ENCODE peak calls at places on chromosomes 3 and 15, in five cellular contexts. P is PC-3, S is kidney, X is fibroblast of lung, T is Panc1. K is an unnamed sample.

GRCh38 chr3:24505678-24506560 is 11.3 kb upstream of the THRB start:
- DNase-seq in P (no peak), S (no peak), X (no peak), T (no peak), K (no peak)

GRCh38 chr3:84961492-84962255 is 2.9 kb downstream of the CADM2 start:
- DNase-seq in P (no peak), S (peak), X (no peak), T (no peak), K (no peak)

GRCh38 chr3:107958151-107958550 is 132.7 kb downstream of the CD47 start:
- DNase-seq in P (no peak), S (no peak), X (peak), T (no peak), K (no peak)

GRCh38 chr3:32077260-32078084 is 28.9 kb upstream of the GPD1L start:
- DNase-seq in P (peak), S (no peak), X (no peak), T (no peak), K (no peak)

GRCh38 chr3:72446406-72447058 is 401.7 kb downstream of the SHQ1 start:
- DNase-seq in P (peak), S (no peak), X (peak), T (no peak), K (peak)

GRCh38 chr3:19065027-19065426 is 83.3 kb upstream of the KCNH8 start:
- DNase-seq in P (peak), S (no peak), X (no peak), T (no peak), K (no peak)

GRCh38 chr3:189664311-189664710 is 33.1 kb downstream of the TP63 start:
- DNase-seq in P (peak), S (no peak), X (peak), T (peak), K (peak)

GRCh38 chr15:36156855-36157521 is 422.4 kb upstream of the CDIN1 start:
- DNase-seq in P (peak), S (no peak), X (peak), T (no peak), K (peak)

GRCh38 chr3:124395584-124396340 is 334.5 kb upstream of the UMPS start:
- DNase-seq in P (no peak), S (peak), X (no peak), T (no peak), K (no peak)

GRCh38 chr3:47857151-47857550 is 54.2 kb downstream of the DHX30 start:
- DNase-seq in P (no peak), S (peak), X (no peak), T (no peak), K (no peak)

GRCh38 chr15:59997070-59997701 is 6.9 kb upstream of the FOXB1 start:
- DNase-seq in P (peak), S (peak), X (no peak), T (no peak), K (no peak)

GRCh38 chr15:59001946-59002345 is 14.5 kb downstream of the RNF111 start:
- DNase-seq in P (no peak), S (no peak), X (no peak), T (no peak), K (no peak)

GRCh38 chr15:33234019-33234418 is 39.5 kb upstream of the FMN1 start:
- DNase-seq in P (peak), S (no peak), X (peak), T (no peak), K (peak)

GRCh38 chr15:41695750-41696436 is 35.7 kb downstream of the MGA start:
- DNase-seq in P (peak), S (no peak), X (peak), T (no peak), K (peak)

GRCh38 chr3:182967218-182968204 is 12.8 kb downstream of the DCUN1D1 start:
- DNase-seq in P (no peak), S (no peak), X (no peak), T (no peak), K (no peak)

GRCh38 chr3:135596563-135596962 is 369.0 kb upstream of the PPP2R3A start:
- DNase-seq in P (no peak), S (no peak), X (no peak), T (no peak), K (no peak)

GRCh38 chr3:43490640-43491185 is 131.1 kb downstream of the ANO10 start:
- DNase-seq in P (no peak), S (no peak), X (no peak), T (no peak), K (no peak)

GRCh38 chr15:78872972-78873795 is 494 bp downstream of the MORF4L1 start:
- DNase-seq in P (peak), S (peak), X (peak), T (peak), K (peak)
- TF ChIP-seq CTCF in P (peak), S (peak), X (peak), T (no peak), K (peak)

GRCh38 chr3:10527295-10528016 is 22.1 kb upstream of the ATP2B2 start:
- DNase-seq in P (no peak), S (no peak), X (no peak), T (no peak), K (no peak)
- TF ChIP-seq CTCF in P (no peak), S (no peak), X (no peak), T (no peak), K (no peak)

GRCh38 chr3:171168086-171168485 is 141.6 kb upstream of the SLC2A2 start:
- DNase-seq in P (peak), S (no peak), X (peak), T (no peak), K (peak)
- TF ChIP-seq CTCF in P (peak), S (peak), X (peak), T (peak), K (peak)

GRCh38 chr3:12369029-12369428 is 80.2 kb downstream of the PPARG start:
- DNase-seq in P (no peak), S (no peak), X (no peak), T (no peak), K (no peak)
- TF ChIP-seq CTCF in P (no peak), S (no peak), X (no peak), T (no peak), K (no peak)

GRCh38 chr3:114336857-114337256 is 43.0 kb downstream of the TIGIT start:
- DNase-seq in P (no peak), S (no peak), X (no peak), T (no peak), K (no peak)

GRCh38 chr3:114333180-114333922 is 39.5 kb downstream of the TIGIT start:
- DNase-seq in P (no peak), S (no peak), X (no peak), T (no peak), K (no peak)

GRCh38 chr3:114338651-114339357 is 45.0 kb downstream of the TIGIT start:
- DNase-seq in P (no peak), S (peak), X (no peak), T (no peak), K (no peak)

GRCh38 chr3:114333923-114334240 is 40.1 kb downstream of the TIGIT start:
- DNase-seq in P (no peak), S (no peak), X (no peak), T (no peak), K (no peak)

DNA sequence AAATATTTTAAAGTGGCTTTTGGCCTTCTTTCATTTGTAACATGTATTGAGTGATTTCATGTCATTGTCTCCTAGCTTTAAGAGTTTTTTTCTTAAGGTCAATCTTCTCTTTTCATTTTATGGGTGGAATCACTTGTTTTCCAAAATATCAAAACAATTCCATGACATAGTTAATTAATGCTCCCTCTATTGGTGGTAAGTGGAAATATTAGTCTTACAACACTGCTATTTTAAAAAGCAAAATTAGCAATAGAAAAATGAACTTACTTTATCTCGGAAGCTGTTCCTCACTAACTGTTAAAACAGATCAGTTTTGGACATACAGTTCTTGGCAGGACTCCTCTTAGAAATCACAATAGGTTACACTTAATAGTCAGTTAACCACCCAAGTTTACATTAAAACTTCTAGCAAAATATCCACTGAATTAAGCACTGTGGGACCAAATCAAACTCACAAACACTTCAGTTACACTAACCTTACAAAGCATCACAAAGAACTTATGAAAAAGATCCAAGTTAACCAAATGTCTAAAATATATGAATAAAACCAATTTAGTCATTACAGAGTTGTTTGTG is 42.4 kb downstream of the TIGIT start:
- DNase-seq in P (no peak), S (no peak), X (peak), T (no peak), K (no peak)
- TF ChIP-seq CTCF in P (peak), S (peak), X (peak), T (peak), K (peak)

DNA sequence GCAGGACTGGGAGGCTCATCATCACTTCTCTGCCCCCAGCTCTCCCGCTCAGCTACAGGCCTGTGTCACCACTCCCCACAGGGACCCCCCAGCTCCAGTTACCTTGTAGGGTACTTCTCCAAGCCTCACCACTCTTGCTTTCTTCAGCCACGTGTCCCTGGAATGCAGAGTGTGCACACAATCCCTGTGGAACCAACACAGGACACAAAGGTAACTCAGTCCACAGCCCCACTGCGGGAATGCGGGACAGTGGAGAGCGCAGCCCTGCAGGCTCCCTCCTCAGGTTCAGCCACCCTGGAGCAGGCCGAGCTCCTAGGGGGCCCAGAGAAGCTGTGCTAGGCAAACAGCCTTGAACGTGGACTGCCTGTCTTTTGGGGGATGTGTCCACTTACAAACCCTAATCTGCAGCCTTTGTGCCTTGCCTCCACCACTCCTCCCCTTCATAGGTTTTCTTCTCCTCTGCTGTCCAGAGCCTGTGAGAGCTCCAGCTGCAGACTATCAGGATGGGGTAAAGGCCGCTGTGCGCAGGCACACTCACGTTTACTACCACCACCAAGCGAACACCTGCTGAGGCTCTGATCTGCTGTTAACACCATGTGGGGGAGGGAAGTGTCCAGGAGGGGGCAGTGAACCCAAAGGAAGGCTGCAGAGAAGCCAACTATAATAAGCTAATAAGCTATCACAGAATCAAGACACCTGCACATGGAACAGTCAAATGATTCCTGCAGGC is 26.0 kb downstream of the XPC start:
- DNase-seq in P (peak), S (no peak), X (no peak), T (no peak), K (no peak)
- TF ChIP-seq CTCF in P (peak), S (no peak), X (peak), T (no peak), K (peak)

DNA sequence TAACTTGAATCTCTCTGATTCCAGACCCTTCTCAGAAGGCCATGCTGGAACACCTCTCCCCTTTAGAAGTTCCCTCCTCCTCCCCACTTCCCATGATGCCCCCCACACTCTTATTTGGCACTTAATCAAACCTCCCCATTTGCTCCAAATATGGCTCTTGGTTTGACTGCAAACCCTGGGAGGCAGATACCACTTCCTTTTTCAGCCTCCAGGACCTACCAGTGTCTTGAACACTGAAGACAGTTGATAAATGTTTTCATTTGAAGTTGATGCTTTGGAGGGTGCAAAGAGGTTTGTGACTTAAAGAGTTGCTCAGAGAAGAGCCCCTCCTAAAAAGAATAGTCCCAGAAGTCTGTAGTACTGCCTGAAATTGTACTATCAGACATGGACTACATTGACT is 61.5 kb downstream of the SEMA5B start:
- DNase-seq in P (no peak), S (no peak), X (no peak), T (no peak), K (no peak)
- TF ChIP-seq CTCF in P (no peak), S (no peak), X (no peak), T (no peak), K (no peak)

DNA sequence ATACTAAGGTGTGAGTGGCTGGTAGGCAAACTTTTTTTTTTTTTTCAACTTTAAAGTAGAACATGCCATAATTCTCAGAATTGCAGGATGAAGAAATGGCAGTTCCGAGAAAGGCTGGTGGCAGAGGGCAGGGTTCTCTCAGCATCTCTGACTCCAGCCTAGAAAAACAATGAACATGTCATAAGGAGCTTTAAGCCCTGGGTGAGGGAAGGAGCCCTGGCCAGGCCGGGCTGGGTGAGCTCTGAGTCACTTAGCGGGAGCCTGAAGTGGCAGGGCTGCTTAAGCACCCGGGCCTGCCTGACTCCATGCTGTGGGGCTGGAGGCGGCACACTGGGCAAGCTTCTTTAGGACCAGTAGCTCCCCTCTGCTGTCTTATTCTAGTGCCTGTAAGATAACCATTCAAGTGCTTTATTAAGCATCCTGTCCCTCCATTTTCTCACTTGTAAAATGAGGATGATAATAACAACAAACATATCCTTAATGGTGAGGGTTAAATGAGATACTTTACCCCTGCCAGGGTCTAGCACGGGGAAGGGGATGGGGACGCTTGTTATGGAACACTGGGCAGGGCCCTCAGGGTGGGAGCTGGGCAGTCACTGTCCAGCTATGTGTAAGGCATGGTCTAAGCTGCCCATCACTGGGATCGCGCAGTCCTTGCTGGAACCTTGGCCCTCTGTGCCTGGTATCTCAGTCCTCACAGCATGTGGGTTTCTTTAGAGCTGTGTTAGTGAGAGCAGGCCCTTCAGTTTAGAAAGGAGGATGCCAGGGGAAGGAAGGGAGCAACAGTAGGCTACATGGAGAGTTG is 18.4 kb downstream of the SMAD6 start:
- DNase-seq in P (peak), S (peak), X (peak), T (no peak), K (peak)
- TF ChIP-seq CTCF in P (no peak), S (no peak), X (no peak), T (no peak), K (no peak)

DNA sequence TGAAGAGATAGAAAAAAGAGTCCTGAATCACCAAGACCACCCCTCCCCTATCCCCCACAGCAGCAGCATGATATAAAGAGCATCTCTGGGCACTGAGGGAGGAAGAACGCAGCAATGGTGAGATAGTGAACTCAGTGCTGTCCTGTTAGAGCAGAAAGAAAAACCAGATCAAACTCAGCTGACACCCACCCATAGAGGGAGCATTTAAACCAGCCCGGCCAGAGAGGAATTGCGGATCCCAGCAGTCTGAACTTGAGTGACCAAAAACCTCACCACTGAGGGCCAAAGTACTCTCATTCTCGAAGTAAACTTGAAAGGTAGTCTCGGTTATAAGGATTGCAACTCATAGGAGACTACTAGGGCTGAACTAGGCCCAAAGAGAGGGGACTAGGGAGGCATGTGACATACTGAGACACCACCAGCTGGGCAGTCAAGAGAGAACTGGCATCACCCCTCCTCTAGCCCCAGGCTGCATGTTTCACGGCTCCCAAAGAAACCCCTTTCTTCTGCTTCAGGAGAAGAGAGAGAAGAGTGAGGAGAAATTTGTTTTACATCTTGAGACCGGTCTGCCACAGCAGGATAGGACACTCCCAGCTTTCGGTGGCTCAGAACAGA is 39.2 kb upstream of the TGFBR2 start:
- DNase-seq in P (no peak), S (no peak), X (no peak), T (no peak), K (no peak)
- TF ChIP-seq CTCF in P (peak), S (peak), X (no peak), T (no peak), K (no peak)

K was measured in HFFc6.